ENCODE peak calls at places on chromosomes 13 and 19, in four cellular contexts. G is GM12892, F is testis, T is ovary. A is an unnamed sample.

GRCh38 chr13:27654059-27654458 is 32.4 kb downstream of the POLR1D start:
- DNase-seq in F (no peak), G (no peak), T (no peak), A (no peak)

GRCh38 chr13:113735750-113736149 is 23.3 kb upstream of the TMEM255B start:
- DNase-seq in T (no peak), G (no peak), F (no peak), A (no peak)

GRCh38 chr13:104143760-104144406 is 1077.7 kb upstream of the SLC10A2 start:
- DNase-seq in F (no peak), G (no peak), T (no peak), A (no peak)

GRCh38 chr19:13804830-13805683 is 9.8 kb downstream of the ZSWIM4 start:
- DNase-seq in F (no peak), T (no peak), G (no peak), A (no peak)

GRCh38 chr19:14686411-14686810 is 3.4 kb upstream of the ZNF333 start:
- DNase-seq in G (no peak), T (no peak), F (no peak), A (peak)

GRCh38 chr19:15551183-15552004 is 43.1 kb downstream of the CYP4F22 start:
- DNase-seq in F (peak), T (peak), G (peak), A (no peak)

GRCh38 chr13:110907951-110908898 is 6.6 kb downstream of the ANKRD10 start:
- DNase-seq in F (peak), G (no peak), T (no peak), A (no peak)

GRCh38 chr13:33744589-33745369 is 73.2 kb upstream of the RFC3 start:
- DNase-seq in G (no peak), T (no peak), F (peak), A (no peak)

GRCh38 chr19:45752639-45753038 is 16.4 kb downstream of the SIX5 start:
- DNase-seq in F (no peak), G (no peak), T (no peak), A (no peak)

GRCh38 chr19:51689751-51690358 is 3.3 kb upstream of the SPACA6 start:
- DNase-seq in G (no peak), T (peak), F (peak), A (no peak)

GRCh38 chr19:6464070-6464873 is at the start of gene CRB3:
- DNase-seq in F (peak), G (no peak), T (no peak), A (no peak)

GRCh38 chr19:16025108-16026101 is 50.9 kb upstream of the TPM4 start:
- DNase-seq in F (peak), T (no peak), G (no peak), A (peak)

GRCh38 chr19:44848036-44848804 is 2.1 kb downstream of the NECTIN2 start:
- DNase-seq in F (peak), G (no peak), T (peak), A (no peak)

GRCh38 chr19:15534957-15535864 is 26.9 kb downstream of the CYP4F22 start:
- DNase-seq in F (no peak), G (no peak), T (no peak), A (no peak)

GRCh38 chr13:46207828-46208227 is 3.9 kb upstream of the LRRC63 start:
- DNase-seq in G (no peak), F (peak), T (no peak), A (no peak)

GRCh38 chr19:33473644-33474305 is 47.8 kb downstream of the PEPD start:
- DNase-seq in G (no peak), F (no peak), T (no peak), A (no peak)

GRCh38 chr13:23928985-23929384 is 31.7 kb upstream of the C1QTNF9B start:
- DNase-seq in F (no peak), G (no peak), T (no peak), A (no peak)

GRCh38 chr19:12833747-12834417 is 497 bp downstream of the RTBDN start:
- DNase-seq in G (no peak), F (no peak), T (no peak), A (peak)

GRCh38 chr19:12230751-12231733 is 63.6 kb downstream of the ZNF44 start:
- DNase-seq in G (no peak), F (no peak), T (no peak), A (peak)

GRCh38 chr19:14577885-14578427 is 4.9 kb upstream of the CLEC17A start:
- DNase-seq in T (no peak), F (no peak), G (no peak), A (peak)

GRCh38 chr13:25727776-25728175 is 324.0 kb downstream of the SHISA2 start:
- DNase-seq in T (no peak), G (no peak), F (no peak), A (no peak)

GRCh38 chr13:47463726-47464125 is 537.3 kb downstream of the SUCLA2 start:
- DNase-seq in F (no peak), G (no peak), T (no peak), A (no peak)

GRCh38 chr13:43246382-43246781 is 223.0 kb downstream of the DNAJC15 start:
- DNase-seq in F (no peak), G (no peak), T (no peak), A (no peak)

GRCh38 chr13:111114362-111115050 is 604 bp upstream of the ARHGEF7 start:
- DNase-seq in G (no peak), F (peak), T (peak), A (no peak)

GRCh38 chr13:82370306-82370705 is 1512.0 kb downstream of the SLITRK1 start:
- DNase-seq in G (no peak), F (no peak), T (no peak), A (no peak)

GRCh38 chr13:52597676-52598075 is 44.6 kb upstream of the HNRNPA1L2 start:
- DNase-seq in T (no peak), F (no peak), G (no peak), A (no peak)

GRCh38 chr13:31631716-31632115 is 107.6 kb upstream of the RXFP2 start:
- DNase-seq in T (no peak), F (no peak), G (no peak), A (no peak)

GRCh38 chr13:20360041-20360491 is 127.9 kb upstream of the GJB6 start:
- DNase-seq in G (no peak), F (peak), T (no peak), A (no peak)

GRCh38 chr19:34430738-34431625 is 2.8 kb downstream of the UBA2 start:
- DNase-seq in F (no peak), T (no peak), G (peak), A (peak)

GRCh38 chr13:113112893-113113845 is 7.6 kb downstream of the F7 start:
- DNase-seq in F (no peak), G (no peak), T (no peak), A (no peak)

GRCh38 chr13:73556902-73557301 is 498.1 kb downstream of the KLF5 start:
- DNase-seq in F (no peak), T (no peak), G (no peak), A (no peak)

GRCh38 chr19:5713228-5713627 is 6.7 kb downstream of the LONP1 start:
- DNase-seq in F (no peak), T (no peak), G (no peak), A (no peak)

GRCh38 chr13:66826398-66826797 is 403.7 kb downstream of the PCDH9 start:
- DNase-seq in F (no peak), G (no peak), T (no peak), A (no peak)

GRCh38 chr19:5018224-5019015 is 49.5 kb downstream of the KDM4B start:
- DNase-seq in T (no peak), G (no peak), F (no peak), A (no peak)

GRCh38 chr19:11797491-11797890 is 832 bp upstream of the ZNF491 start:
- DNase-seq in T (peak), G (peak), F (peak), A (peak)

GRCh38 chr13:109333893-109334651 is 452.3 kb downstream of the IRS2 start:
- DNase-seq in G (no peak), T (no peak), F (no peak), A (no peak)

GRCh38 chr13:102142473-102142826 is 259.4 kb downstream of the FGF14 start:
- DNase-seq in G (no peak), F (no peak), T (no peak), A (no peak)

GRCh38 chr19:29665215-29665825 is at the start of gene PLEKHF1:
- DNase-seq in F (peak), T (peak), G (peak), A (peak)
- TF ChIP-seq POLR2A in F (no peak), T (peak), G (peak), A (peak)

GRCh38 chr19:17418710-17419109 is 1.1 kb upstream of the MVB12A start:
- DNase-seq in F (no peak), G (no peak), T (no peak), A (peak)
- TF ChIP-seq POLR2A in F (no peak), G (no peak), T (no peak), A (no peak)

GRCh38 chr13:91356919-91357612 is 9.6 kb downstream of the MIR17HG start:
- DNase-seq in F (no peak), G (no peak), T (no peak), A (no peak)

GRCh38 chr13:91357613-91358383 is 10.3 kb downstream of the MIR17HG start:
- DNase-seq in G (no peak), T (no peak), F (no peak), A (no peak)

GRCh38 chr13:91353494-91353893 is 6.0 kb downstream of the MIR17HG start:
- DNase-seq in G (no peak), T (no peak), F (no peak), A (no peak)

GRCh38 chr13:91355826-91356710 is 8.6 kb downstream of the MIR17HG start:
- DNase-seq in G (no peak), F (no peak), T (no peak), A (no peak)

GRCh38 chr13:91355099-91355825 is 7.8 kb downstream of the MIR17HG start:
- DNase-seq in G (no peak), T (no peak), F (no peak), A (no peak)
- TF ChIP-seq POLR2A in G (peak), T (no peak), F (no peak), A (no peak)

DNA sequence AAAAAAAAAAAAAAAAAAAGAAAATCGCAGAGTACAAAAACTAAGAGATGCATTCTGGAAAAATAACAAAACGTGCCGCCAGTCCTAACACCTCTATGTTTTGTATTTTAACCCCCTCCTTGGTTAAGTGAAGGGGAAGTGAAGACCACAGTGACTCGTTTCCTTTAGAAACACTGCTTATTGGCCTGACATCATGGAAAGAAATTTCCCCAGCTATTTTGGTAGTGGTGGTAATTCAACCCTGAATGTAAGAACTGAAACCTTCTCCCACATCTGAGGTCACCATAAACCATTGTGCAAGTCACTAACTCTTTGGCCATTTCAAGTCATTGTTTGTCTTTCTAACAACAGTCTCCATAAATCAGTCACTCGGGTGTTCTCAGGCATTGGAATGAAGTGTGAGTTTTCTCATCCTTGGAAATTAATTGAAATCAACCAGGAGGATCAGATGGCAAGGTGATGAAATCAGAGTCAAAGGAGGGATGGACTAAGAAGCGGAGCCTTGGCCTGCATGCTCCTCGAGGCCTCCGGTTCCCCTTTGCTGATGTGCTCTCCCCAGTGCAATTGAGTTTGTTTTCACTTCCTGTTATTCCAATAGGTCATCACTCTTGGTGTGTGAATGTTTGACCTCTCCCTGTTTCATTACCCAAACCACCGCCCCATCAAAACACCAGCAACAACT is 443.9 kb downstream of the FGF9 start:
- DNase-seq in F (no peak), G (peak), T (no peak), A (peak)
- TF ChIP-seq POLR2A in F (no peak), G (peak), T (no peak), A (no peak)

GRCh38 chr13:41313117-41313516 is 2.0 kb downstream of the NAA16 start:
- DNase-seq in G (no peak), F (no peak), T (no peak), A (no peak)
- TF ChIP-seq POLR2A in G (no peak), F (no peak), T (no peak), A (no peak)

DNA sequence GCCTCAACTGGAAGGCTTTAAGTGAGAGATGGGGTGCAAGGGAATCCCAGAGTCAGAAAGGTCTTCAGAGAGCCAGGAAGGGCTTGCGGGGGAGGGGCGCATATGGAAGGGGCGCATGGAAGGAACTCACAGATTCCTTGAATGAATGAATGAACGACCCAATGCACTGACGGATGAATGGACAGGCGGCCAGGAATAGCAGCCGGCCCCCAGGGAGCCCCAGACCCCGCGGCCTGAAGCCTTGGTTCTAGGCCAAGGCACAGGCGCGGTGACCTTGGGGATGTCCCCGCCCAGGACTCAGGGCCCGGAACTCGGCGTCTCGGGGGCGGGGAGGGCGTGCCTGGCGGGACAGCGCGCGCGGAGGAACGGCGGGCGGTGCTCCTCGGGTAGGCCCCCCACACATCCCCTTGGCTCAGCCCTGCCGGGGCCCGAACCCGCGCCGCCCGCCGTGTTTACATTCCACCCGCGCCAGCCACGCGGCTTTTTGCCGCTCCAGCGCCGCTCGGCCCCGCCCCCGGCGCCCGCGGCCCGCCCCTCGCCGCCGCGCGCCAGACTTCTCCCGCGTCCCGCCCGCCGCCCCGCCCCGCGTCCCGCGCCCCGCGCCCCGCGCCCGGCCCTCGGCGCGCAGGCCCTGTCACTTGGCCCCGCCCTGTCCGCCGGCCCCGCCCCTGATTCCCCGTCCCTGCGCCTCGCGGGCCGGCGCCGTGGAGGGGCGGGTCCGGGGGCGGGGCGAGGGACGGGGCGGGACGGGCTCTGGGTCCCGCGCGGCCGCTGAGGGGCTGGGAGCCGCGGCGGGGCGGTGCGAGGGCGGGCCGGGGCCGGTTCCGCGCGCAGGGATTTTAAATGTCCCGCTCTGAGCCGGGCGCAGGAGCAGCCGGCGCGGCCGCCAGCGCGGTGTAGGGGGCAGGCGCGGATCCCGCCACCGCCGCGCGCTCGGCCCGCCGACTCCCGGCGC is at the start of gene CCNE1:
- DNase-seq in G (peak), T (peak), F (peak), A (peak)
- TF ChIP-seq POLR2A in G (peak), T (no peak), F (no peak), A (peak)

GRCh38 chr19:1811942-1812425 is at the start of gene ATP8B3:
- DNase-seq in F (no peak), T (no peak), G (peak), A (no peak)

GRCh38 chr19:1813837-1814217 is 1.8 kb upstream of the ATP8B3 start:
- DNase-seq in T (peak), G (no peak), F (no peak), A (no peak)

GRCh38 chr19:1811472-1811894 is 593 bp downstream of the ATP8B3 start:
- DNase-seq in T (peak), F (no peak), G (no peak), A (peak)

GRCh38 chr19:1813197-1813836 is 1.2 kb upstream of the ATP8B3 start:
- DNase-seq in G (no peak), F (no peak), T (no peak), A (no peak)

GRCh38 chr19:1812426-1813196 is 535 bp upstream of the ATP8B3 start:
- DNase-seq in F (peak), G (peak), T (peak), A (peak)
- TF ChIP-seq POLR2A in F (no peak), G (no peak), T (peak), A (peak)

DNA sequence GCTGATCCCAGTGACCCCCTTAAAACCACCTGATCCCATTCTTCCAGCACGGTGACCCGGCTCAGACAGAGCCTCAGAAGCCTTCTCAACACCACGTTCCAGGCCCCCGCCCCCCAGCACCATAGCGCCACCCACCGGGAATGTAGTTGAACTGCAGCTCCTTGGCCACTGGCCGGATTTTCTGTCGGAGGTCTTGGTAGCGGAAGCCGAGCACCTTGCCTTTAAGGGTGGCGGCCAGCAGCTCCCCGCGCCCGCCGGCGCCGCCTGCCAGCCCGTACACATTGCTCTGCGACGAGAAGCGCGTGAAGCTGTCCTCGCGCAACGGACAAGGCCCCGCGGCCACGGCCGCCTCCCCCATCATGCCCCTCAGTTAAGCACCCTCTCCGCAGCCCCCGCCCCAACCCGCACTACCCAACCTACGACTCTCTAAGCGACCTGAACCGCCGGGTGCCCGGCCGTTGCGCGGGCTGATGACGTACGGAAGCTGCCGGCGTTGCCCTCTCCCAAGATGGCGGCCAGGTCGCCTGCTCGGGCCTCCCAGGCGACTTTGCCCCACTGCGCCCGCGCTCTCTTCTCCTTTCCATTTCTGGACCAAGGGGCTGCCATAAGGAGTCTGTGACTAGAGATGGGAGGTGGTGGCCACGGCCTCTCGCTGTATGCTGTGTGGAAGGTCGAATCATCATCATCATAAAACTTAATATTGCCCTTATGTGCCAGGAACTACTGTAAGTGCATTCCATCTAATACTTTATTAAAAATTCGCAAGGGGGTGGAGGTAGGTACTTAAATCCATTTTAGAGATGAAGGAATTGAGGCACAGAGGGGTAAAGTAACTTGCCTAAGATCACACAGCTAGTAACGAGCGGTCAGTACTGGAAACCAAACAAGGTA is at the start of gene KPTN:
- DNase-seq in G (peak), T (peak), F (peak), A (peak)
- TF ChIP-seq POLR2A in G (peak), T (peak), F (no peak), A (peak)

A was measured in NB4.